ENCODE peak calls at places on chromosome 18, in seven cellular contexts. One of them, this sample, is unnamed.

GRCh38 chr18:57231846-57232245 is 85.0 kb downstream of the BOD1L2 start:
- DNase-seq in H7: no peak
- DNase-seq in Panc1: no peak
- DNase-seq in lower lobe of right lung: no peak
- DNase-seq in AG04450: no peak
- DNase-seq in astrocyte of the spinal cord: no peak
- DNase-seq in BE2C: no peak
- DNase-seq in this sample: no peak

GRCh38 chr18:76657428-76657827 is 162.4 kb upstream of the ZNF516 start:
- DNase-seq in H7: no peak
- DNase-seq in Panc1: no peak
- DNase-seq in lower lobe of right lung: no peak
- DNase-seq in AG04450: no peak
- DNase-seq in astrocyte of the spinal cord: no peak
- DNase-seq in BE2C: peak; percentile 19
- DNase-seq in this sample: no peak

GRCh38 chr18:79987566-79987965 is 797 bp downstream of the TXNL4A start:
- DNase-seq in H7: no peak
- DNase-seq in Panc1: no peak
- DNase-seq in lower lobe of right lung: no peak
- DNase-seq in AG04450: no peak
- DNase-seq in astrocyte of the spinal cord: peak; percentile 11
- DNase-seq in BE2C: no peak
- DNase-seq in this sample: no peak

GRCh38 chr18:79489900-79490592 is 94.3 kb downstream of the NFATC1 start:
- DNase-seq in H7: peak; percentile 62
- DNase-seq in Panc1: no peak
- DNase-seq in lower lobe of right lung: peak; percentile 31
- DNase-seq in AG04450: no peak
- DNase-seq in astrocyte of the spinal cord: no peak
- DNase-seq in BE2C: no peak
- DNase-seq in this sample: no peak

GRCh38 chr18:36592282-36592681 is 236.5 kb downstream of the TPGS2 start:
- DNase-seq in H7: no peak
- DNase-seq in Panc1: no peak
- DNase-seq in lower lobe of right lung: no peak
- DNase-seq in AG04450: no peak
- DNase-seq in astrocyte of the spinal cord: no peak
- DNase-seq in BE2C: no peak
- DNase-seq in this sample: no peak

GRCh38 chr18:12911025-12911927 is 27.2 kb upstream of the PTPN2 start:
- DNase-seq in H7: peak; percentile 62
- DNase-seq in Panc1: no peak
- DNase-seq in lower lobe of right lung: peak; percentile 62
- DNase-seq in AG04450: no peak
- DNase-seq in astrocyte of the spinal cord: peak; percentile 31
- DNase-seq in BE2C: no peak
- DNase-seq in this sample: no peak

GRCh38 chr18:51028201-51028805 is 1.7 kb upstream of the SMAD4 start:
- DNase-seq in H7: peak; percentile 30
- DNase-seq in Panc1: no peak
- DNase-seq in lower lobe of right lung: no peak
- DNase-seq in AG04450: no peak
- DNase-seq in astrocyte of the spinal cord: peak; percentile 72
- DNase-seq in BE2C: no peak
- DNase-seq in this sample: no peak

GRCh38 chr18:57784816-57785144 is 18.3 kb downstream of the ATP8B1 start:
- DNase-seq in H7: no peak
- DNase-seq in Panc1: no peak
- DNase-seq in lower lobe of right lung: no peak
- DNase-seq in AG04450: no peak
- DNase-seq in astrocyte of the spinal cord: no peak
- DNase-seq in BE2C: no peak
- DNase-seq in this sample: no peak

GRCh38 chr18:30945769-30946168 is 96.8 kb downstream of the DSC3 start:
- DNase-seq in H7: no peak
- DNase-seq in Panc1: no peak
- DNase-seq in lower lobe of right lung: no peak
- DNase-seq in AG04450: no peak
- DNase-seq in astrocyte of the spinal cord: peak; percentile 65
- DNase-seq in BE2C: no peak
- DNase-seq in this sample: no peak

GRCh38 chr18:50642439-50642838 is 82.6 kb downstream of the MAPK4 start:
- DNase-seq in H7: no peak
- DNase-seq in Panc1: no peak
- DNase-seq in lower lobe of right lung: no peak
- DNase-seq in AG04450: no peak
- DNase-seq in astrocyte of the spinal cord: no peak
- DNase-seq in BE2C: no peak
- DNase-seq in this sample: no peak

GRCh38 chr18:50953822-50954221 is 14.0 kb upstream of the ELAC1 start:
- DNase-seq in H7: no peak
- DNase-seq in Panc1: no peak
- DNase-seq in lower lobe of right lung: no peak
- DNase-seq in AG04450: no peak
- DNase-seq in astrocyte of the spinal cord: no peak
- DNase-seq in BE2C: no peak
- DNase-seq in this sample: no peak

GRCh38 chr18:42028232-42028832 is 73.3 kb downstream of the PIK3C3 start:
- DNase-seq in H7: peak; percentile 16
- DNase-seq in Panc1: no peak
- DNase-seq in lower lobe of right lung: no peak
- DNase-seq in AG04450: no peak
- DNase-seq in astrocyte of the spinal cord: peak; percentile 45
- DNase-seq in BE2C: peak; percentile 16
- DNase-seq in this sample: peak; percentile 9

GRCh38 chr18:6781179-6781714 is 51.7 kb downstream of the ARHGAP28 start:
- DNase-seq in H7: no peak
- DNase-seq in Panc1: no peak
- DNase-seq in lower lobe of right lung: no peak
- DNase-seq in AG04450: no peak
- DNase-seq in astrocyte of the spinal cord: no peak
- DNase-seq in BE2C: peak; percentile 75
- DNase-seq in this sample: no peak

GRCh38 chr18:55998071-55998522 is 410.1 kb upstream of the TCF4 start:
- DNase-seq in H7: peak; percentile 16
- DNase-seq in Panc1: no peak
- DNase-seq in lower lobe of right lung: no peak
- DNase-seq in AG04450: no peak
- DNase-seq in astrocyte of the spinal cord: peak; percentile 56
- DNase-seq in BE2C: peak; percentile 4
- DNase-seq in this sample: peak; percentile 52

GRCh38 chr18:65938592-65939372 is 188.0 kb downstream of the CDH7 start:
- DNase-seq in H7: no peak
- DNase-seq in Panc1: no peak
- DNase-seq in lower lobe of right lung: no peak
- DNase-seq in AG04450: no peak
- DNase-seq in astrocyte of the spinal cord: peak; percentile 31
- DNase-seq in BE2C: peak; percentile 55
- DNase-seq in this sample: no peak

GRCh38 chr18:58687871-58688308 is 16.6 kb downstream of the MALT1 start:
- DNase-seq in H7: no peak
- DNase-seq in Panc1: no peak
- DNase-seq in lower lobe of right lung: no peak
- DNase-seq in AG04450: no peak
- DNase-seq in astrocyte of the spinal cord: no peak
- DNase-seq in BE2C: no peak
- DNase-seq in this sample: no peak

GRCh38 chr18:62450546-62451395 is 72.1 kb upstream of the ZCCHC2 start:
- DNase-seq in H7: no peak
- DNase-seq in Panc1: peak; percentile 74
- DNase-seq in lower lobe of right lung: peak; percentile 77
- DNase-seq in AG04450: no peak
- DNase-seq in astrocyte of the spinal cord: peak; percentile 70
- DNase-seq in BE2C: peak; percentile 60
- DNase-seq in this sample: peak; percentile 74

GRCh38 chr18:8450898-8451665 is 158.2 kb upstream of the RAB12 start:
- DNase-seq in H7: peak; percentile 41
- DNase-seq in Panc1: no peak
- DNase-seq in lower lobe of right lung: no peak
- DNase-seq in AG04450: no peak
- DNase-seq in astrocyte of the spinal cord: no peak
- DNase-seq in BE2C: no peak
- DNase-seq in this sample: no peak

GRCh38 chr18:5627756-5628511 is 84.1 kb upstream of the EPB41L3 start:
- DNase-seq in H7: no peak
- DNase-seq in Panc1: no peak
- DNase-seq in lower lobe of right lung: no peak
- DNase-seq in AG04450: no peak
- DNase-seq in astrocyte of the spinal cord: no peak
- DNase-seq in BE2C: no peak
- DNase-seq in this sample: no peak

GRCh38 chr18:49020621-49021021 is 69.9 kb upstream of the SMAD7 start:
- DNase-seq in H7: peak; percentile 33
- DNase-seq in Panc1: no peak
- DNase-seq in lower lobe of right lung: no peak
- DNase-seq in AG04450: no peak
- DNase-seq in astrocyte of the spinal cord: no peak
- DNase-seq in BE2C: no peak
- DNase-seq in this sample: no peak

GRCh38 chr18:36296591-36297418 is 708 bp upstream of the FHOD3 start:
- DNase-seq in H7: peak; percentile 90
- DNase-seq in Panc1: no peak
- DNase-seq in lower lobe of right lung: peak; percentile 51
- DNase-seq in AG04450: peak; percentile 50
- DNase-seq in astrocyte of the spinal cord: peak; percentile 83
- DNase-seq in BE2C: peak; percentile 72
- DNase-seq in this sample: peak; percentile 56

GRCh38 chr18:12038082-12038660 is 55.5 kb upstream of the ANKRD62 start:
- DNase-seq in H7: peak; percentile 84
- DNase-seq in Panc1: no peak
- DNase-seq in lower lobe of right lung: no peak
- DNase-seq in AG04450: no peak
- DNase-seq in astrocyte of the spinal cord: no peak
- DNase-seq in BE2C: no peak
- DNase-seq in this sample: no peak

GRCh38 chr18:68436485-68436884 is 278.4 kb downstream of the TMX3 start:
- DNase-seq in H7: no peak
- DNase-seq in Panc1: no peak
- DNase-seq in lower lobe of right lung: no peak
- DNase-seq in AG04450: no peak
- DNase-seq in astrocyte of the spinal cord: no peak
- DNase-seq in BE2C: no peak
- DNase-seq in this sample: no peak

GRCh38 chr18:3902676-3903075 is 452.7 kb downstream of the TGIF1 start:
- DNase-seq in H7: no peak
- DNase-seq in Panc1: no peak
- DNase-seq in lower lobe of right lung: no peak
- DNase-seq in AG04450: no peak
- DNase-seq in astrocyte of the spinal cord: peak; percentile 75
- DNase-seq in BE2C: no peak
- DNase-seq in this sample: no peak
- H3K4me3 ChIP-seq in H7: no peak overlapping the region
- H3K4me3 ChIP-seq in Panc1: no peak overlapping the region
- H3K4me3 ChIP-seq in lower lobe of right lung: no peak overlapping the region
- H3K4me3 ChIP-seq in AG04450: no peak overlapping the region
- H3K4me3 ChIP-seq in astrocyte of the spinal cord: no peak overlapping the region
- H3K4me3 ChIP-seq in BE2C: no peak overlapping the region
- H3K4me3 ChIP-seq in this sample: no peak overlapping the region

GRCh38 chr18:69597561-69597960 is 196.9 kb downstream of the DOK6 start:
- DNase-seq in H7: no peak
- DNase-seq in Panc1: no peak
- DNase-seq in lower lobe of right lung: no peak
- DNase-seq in AG04450: no peak
- DNase-seq in astrocyte of the spinal cord: no peak
- DNase-seq in BE2C: no peak
- DNase-seq in this sample: no peak

GRCh38 chr18:69596345-69596744 is 195.7 kb downstream of the DOK6 start:
- DNase-seq in H7: no peak
- DNase-seq in Panc1: no peak
- DNase-seq in lower lobe of right lung: no peak
- DNase-seq in AG04450: no peak
- DNase-seq in astrocyte of the spinal cord: no peak
- DNase-seq in BE2C: no peak
- DNase-seq in this sample: no peak

DNA sequence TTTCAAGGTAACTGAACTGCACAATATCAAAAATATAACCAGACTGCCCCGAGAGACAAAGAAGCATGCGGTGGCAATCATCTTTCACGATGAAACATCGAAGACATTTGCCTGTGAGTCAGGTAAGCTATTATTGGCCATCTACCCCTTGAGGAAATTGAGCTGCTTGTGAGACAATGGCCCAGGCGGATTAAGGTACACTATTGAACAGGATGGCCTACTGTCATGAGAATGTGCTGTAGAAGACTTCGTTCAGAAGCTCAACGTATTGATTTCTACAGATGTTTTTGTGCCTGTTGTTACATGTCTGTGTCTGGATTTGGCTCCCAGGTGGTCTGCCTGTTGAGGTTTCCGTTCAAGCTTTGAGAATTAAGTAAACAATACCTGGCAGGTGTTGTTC is 198.7 kb downstream of the DOK6 start:
- DNase-seq in H7: no peak
- DNase-seq in Panc1: no peak
- DNase-seq in lower lobe of right lung: no peak
- DNase-seq in AG04450: no peak
- DNase-seq in astrocyte of the spinal cord: no peak
- DNase-seq in BE2C: no peak
- DNase-seq in this sample: no peak
- H3K4me3 ChIP-seq in H7: no peak overlapping the region
- H3K4me3 ChIP-seq in Panc1: no peak overlapping the region
- H3K4me3 ChIP-seq in lower lobe of right lung: no peak overlapping the region
- H3K4me3 ChIP-seq in AG04450: no peak overlapping the region
- H3K4me3 ChIP-seq in astrocyte of the spinal cord: no peak overlapping the region
- H3K4me3 ChIP-seq in BE2C: no peak overlapping the region
- H3K4me3 ChIP-seq in this sample: no peak overlapping the region

GRCh38 chr18:44700652-44701051 is 20.0 kb downstream of the SETBP1 start:
- DNase-seq in H7: no peak
- DNase-seq in Panc1: no peak
- DNase-seq in lower lobe of right lung: no peak
- DNase-seq in AG04450: no peak
- DNase-seq in astrocyte of the spinal cord: peak; percentile 43
- DNase-seq in BE2C: no peak
- DNase-seq in this sample: no peak
- H3K4me3 ChIP-seq in H7: no peak overlapping the region
- H3K4me3 ChIP-seq in Panc1: no peak overlapping the region
- H3K4me3 ChIP-seq in lower lobe of right lung: no peak overlapping the region
- H3K4me3 ChIP-seq in AG04450: no peak overlapping the region
- H3K4me3 ChIP-seq in astrocyte of the spinal cord: no peak overlapping the region
- H3K4me3 ChIP-seq in BE2C: no peak overlapping the region
- H3K4me3 ChIP-seq in this sample: no peak overlapping the region

GRCh38 chr18:34816183-34816582 is 106.1 kb downstream of the DTNA start:
- DNase-seq in H7: no peak
- DNase-seq in Panc1: no peak
- DNase-seq in lower lobe of right lung: no peak
- DNase-seq in AG04450: no peak
- DNase-seq in astrocyte of the spinal cord: no peak
- DNase-seq in BE2C: no peak
- DNase-seq in this sample: no peak

GRCh38 chr18:34820360-34820759 is 110.3 kb downstream of the DTNA start:
- DNase-seq in H7: no peak
- DNase-seq in Panc1: no peak
- DNase-seq in lower lobe of right lung: no peak
- DNase-seq in AG04450: no peak
- DNase-seq in astrocyte of the spinal cord: no peak
- DNase-seq in BE2C: no peak
- DNase-seq in this sample: no peak

GRCh38 chr18:34817636-34818035 is 107.5 kb downstream of the DTNA start:
- DNase-seq in H7: no peak
- DNase-seq in Panc1: no peak
- DNase-seq in lower lobe of right lung: no peak
- DNase-seq in AG04450: no peak
- DNase-seq in astrocyte of the spinal cord: no peak
- DNase-seq in BE2C: no peak
- DNase-seq in this sample: no peak

GRCh38 chr18:34818069-34818468 is 108.0 kb downstream of the DTNA start:
- DNase-seq in H7: no peak
- DNase-seq in Panc1: no peak
- DNase-seq in lower lobe of right lung: no peak
- DNase-seq in AG04450: no peak
- DNase-seq in astrocyte of the spinal cord: no peak
- DNase-seq in BE2C: no peak
- DNase-seq in this sample: no peak

GRCh38 chr18:34821669-34822210 is 111.6 kb downstream of the DTNA start:
- DNase-seq in H7: peak; percentile 16
- DNase-seq in Panc1: no peak
- DNase-seq in lower lobe of right lung: no peak
- DNase-seq in AG04450: peak; percentile 74
- DNase-seq in astrocyte of the spinal cord: no peak
- DNase-seq in BE2C: no peak
- DNase-seq in this sample: no peak
- H3K4me3 ChIP-seq in H7: no peak overlapping the region
- H3K4me3 ChIP-seq in Panc1: no peak overlapping the region
- H3K4me3 ChIP-seq in lower lobe of right lung: no peak overlapping the region
- H3K4me3 ChIP-seq in AG04450: no peak overlapping the region
- H3K4me3 ChIP-seq in astrocyte of the spinal cord: no peak overlapping the region
- H3K4me3 ChIP-seq in BE2C: no peak overlapping the region
- H3K4me3 ChIP-seq in this sample: no peak overlapping the region

This sample was measured in skeletal muscle cell.